ENCODE peak calls at places on chromosome 18, in nine cellular contexts. P is tibial nerve, E is NCI-H345, O is H4, B is body of pancreas, S is mesendoderm, Z is HFF-Myc, W is RPMI7951, Y is HT1080. X is an unnamed sample.

GRCh38 chr18:7600036-7600435 is 32.9 kb downstream of the PTPRM start:
- DNase-seq in E (no peak), Y (no peak), O (no peak), S (no peak), B (no peak), W (no peak), Z (no peak), P (no peak), X (no peak)

GRCh38 chr18:77711096-77711495 is 461.4 kb downstream of the GALR1 start:
- DNase-seq in P (no peak), W (peak), E (no peak), O (no peak), S (no peak), B (no peak), Z (no peak), Y (no peak), X (no peak)

GRCh38 chr18:63708650-63709049 is 5.9 kb downstream of the SERPINB11 start:
- DNase-seq in O (no peak), B (no peak), E (no peak), Z (peak), P (no peak), S (no peak), W (peak), Y (peak), X (peak)

GRCh38 chr18:31667185-31667584 is 17.2 kb downstream of the B4GALT6 start:
- DNase-seq in Z (no peak), P (no peak), O (no peak), Y (peak), S (no peak), E (no peak), W (no peak), B (no peak), X (no peak)

GRCh38 chr18:73688161-73688560 is 459.5 kb downstream of the FBXO15 start:
- DNase-seq in B (no peak), O (no peak), W (peak), S (no peak), Z (no peak), Y (no peak), P (no peak), E (no peak), X (no peak)

GRCh38 chr18:46397174-46397573 is 259.8 kb downstream of the LOXHD1 start:
- DNase-seq in Y (no peak), E (no peak), W (no peak), B (no peak), S (peak), Z (no peak), O (no peak), P (no peak), X (no peak)

GRCh38 chr18:2846638-2847340 is at the start of gene EMILIN2:
- DNase-seq in P (peak), S (peak), Z (no peak), B (peak), O (no peak), E (no peak), Y (peak), W (peak), X (peak)

GRCh38 chr18:37457754-37458153 is 107.8 kb downstream of the CELF4 start:
- DNase-seq in E (no peak), Y (no peak), W (no peak), Z (no peak), B (no peak), S (no peak), O (no peak), P (no peak), X (no peak)

GRCh38 chr18:34707670-34708069 is 2.4 kb upstream of the DTNA start:
- DNase-seq in Y (peak), W (peak), B (peak), P (no peak), E (peak), Z (peak), S (peak), O (peak), X (peak)

GRCh38 chr18:3104190-3105054 is 91.5 kb upstream of the LPIN2 start:
- DNase-seq in O (no peak), S (no peak), Z (no peak), W (no peak), P (no peak), E (no peak), B (no peak), Y (peak), X (peak)

GRCh38 chr18:79575891-79576685 is 103.5 kb upstream of the CTDP1 start:
- DNase-seq in O (no peak), Z (peak), W (no peak), Y (no peak), E (peak), B (peak), P (peak), S (no peak), X (peak)

GRCh38 chr18:41391616-41392610 is 563.1 kb upstream of the PIK3C3 start:
- DNase-seq in S (peak), Z (no peak), E (peak), B (peak), Y (peak), P (no peak), W (peak), O (peak), X (peak)

GRCh38 chr18:77012751-77013550 is 119.6 kb downstream of the MBP start:
- DNase-seq in W (no peak), Z (no peak), Y (no peak), E (no peak), B (no peak), S (no peak), O (no peak), P (no peak), X (peak)

GRCh38 chr18:54127759-54128378 is 96.6 kb downstream of the MBD2 start:
- DNase-seq in P (no peak), S (peak), W (peak), B (no peak), Y (peak), O (peak), Z (no peak), E (peak), X (peak)

GRCh38 chr18:11963991-11964484 is 17.3 kb upstream of the IMPA2 start:
- DNase-seq in Y (no peak), Z (no peak), S (peak), P (no peak), W (no peak), O (no peak), B (no peak), E (no peak), X (no peak)

GRCh38 chr18:64713284-64713683 is 564.4 kb upstream of the LINC00305 start:
- DNase-seq in W (no peak), P (no peak), E (no peak), O (no peak), B (no peak), Z (no peak), Y (no peak), S (no peak), X (no peak)

GRCh38 chr18:48889115-48889941 is 61.4 kb downstream of the SMAD7 start:
- DNase-seq in O (no peak), B (no peak), Y (no peak), P (no peak), W (no peak), S (peak), Z (no peak), E (no peak), X (no peak)

GRCh38 chr18:26970637-26971036 is 105.1 kb upstream of the AQP4 start:
- DNase-seq in Y (no peak), S (no peak), O (no peak), P (no peak), B (no peak), W (no peak), E (no peak), Z (no peak), X (no peak)

GRCh38 chr18:32271649-32272324 is 81.9 kb downstream of the MEP1B start:
- DNase-seq in Z (peak), S (peak), P (no peak), Y (peak), W (peak), B (peak), O (peak), E (peak), X (peak)

GRCh38 chr18:2529154-2529553 is 42.2 kb downstream of the METTL4 start:
- DNase-seq in Y (peak), Z (no peak), O (peak), P (no peak), E (no peak), W (peak), S (peak), B (no peak), X (no peak)

GRCh38 chr18:24426398-24427294 is at the start of gene IMPACT:
- DNase-seq in W (peak), Z (peak), S (peak), P (peak), B (peak), O (peak), E (peak), Y (peak), X (peak)

GRCh38 chr18:56576826-56577573 is 61.4 kb downstream of the TXNL1 start:
- DNase-seq in P (no peak), W (peak), E (no peak), O (no peak), B (no peak), S (peak), Z (no peak), Y (peak), X (no peak)